ENCODE peak calls at places on chromosomes 3 and 15, in seven cellular contexts. One of them, this sample, is unnamed.

GRCh38 chr15:85673326-85673725 is 121.4 kb downstream of the KLHL25 start:
- DNase-seq in AG04450: no peak
- DNase-seq in DND-41: no peak
- DNase-seq in kidney: no peak
- DNase-seq in Peyer's patch: no peak
- DNase-seq in fibroblast of mammary gland: no peak
- DNase-seq in foreskin fibroblast: no peak
- DNase-seq in this sample: no peak

GRCh38 chr3:190301591-190301990 is 20.7 kb downstream of the CLDN1 start:
- DNase-seq in AG04450: no peak
- DNase-seq in DND-41: no peak
- DNase-seq in kidney: no peak
- DNase-seq in Peyer's patch: no peak
- DNase-seq in fibroblast of mammary gland: no peak
- DNase-seq in foreskin fibroblast: no peak
- DNase-seq in this sample: no peak

GRCh38 chr15:25691544-25692430 is 171.3 kb downstream of the ATP10A start:
- DNase-seq in AG04450: no peak
- DNase-seq in DND-41: no peak
- DNase-seq in kidney: no peak
- DNase-seq in Peyer's patch: peak
- DNase-seq in fibroblast of mammary gland: peak
- DNase-seq in foreskin fibroblast: peak
- DNase-seq in this sample: no peak

GRCh38 chr3:185711255-185711870 is 113.5 kb downstream of the IGF2BP2 start:
- DNase-seq in AG04450: no peak
- DNase-seq in DND-41: no peak
- DNase-seq in kidney: no peak
- DNase-seq in Peyer's patch: no peak
- DNase-seq in fibroblast of mammary gland: peak
- DNase-seq in foreskin fibroblast: peak
- DNase-seq in this sample: no peak

GRCh38 chr15:89781891-89782618 is 5.9 kb downstream of the MESP2 start:
- DNase-seq in AG04450: no peak
- DNase-seq in DND-41: no peak
- DNase-seq in kidney: peak
- DNase-seq in Peyer's patch: no peak
- DNase-seq in fibroblast of mammary gland: peak
- DNase-seq in foreskin fibroblast: peak
- DNase-seq in this sample: no peak

GRCh38 chr3:126557761-126558160 is 971 bp downstream of the C3orf22 start:
- DNase-seq in AG04450: no peak
- DNase-seq in DND-41: no peak
- DNase-seq in kidney: no peak
- DNase-seq in Peyer's patch: peak
- DNase-seq in fibroblast of mammary gland: no peak
- DNase-seq in foreskin fibroblast: no peak
- DNase-seq in this sample: no peak

GRCh38 chr3:173921741-173922140 is 524.2 kb downstream of the NLGN1 start:
- DNase-seq in AG04450: no peak
- DNase-seq in DND-41: no peak
- DNase-seq in kidney: no peak
- DNase-seq in Peyer's patch: no peak
- DNase-seq in fibroblast of mammary gland: no peak
- DNase-seq in foreskin fibroblast: no peak
- DNase-seq in this sample: no peak

GRCh38 chr3:83895892-83896291 is 1062.9 kb upstream of the CADM2 start:
- DNase-seq in AG04450: no peak
- DNase-seq in DND-41: no peak
- DNase-seq in kidney: no peak
- DNase-seq in Peyer's patch: no peak
- DNase-seq in fibroblast of mammary gland: no peak
- DNase-seq in foreskin fibroblast: no peak
- DNase-seq in this sample: no peak

GRCh38 chr15:62889734-62890505 is 152.6 kb upstream of the TPM1 start:
- DNase-seq in AG04450: no peak
- DNase-seq in DND-41: no peak
- DNase-seq in kidney: no peak
- DNase-seq in Peyer's patch: no peak
- DNase-seq in fibroblast of mammary gland: peak
- DNase-seq in foreskin fibroblast: peak
- DNase-seq in this sample: no peak

GRCh38 chr3:149936812-149937230 is 33.9 kb downstream of the PFN2 start:
- DNase-seq in AG04450: no peak
- DNase-seq in DND-41: peak
- DNase-seq in kidney: peak
- DNase-seq in Peyer's patch: no peak
- DNase-seq in fibroblast of mammary gland: peak
- DNase-seq in foreskin fibroblast: peak
- DNase-seq in this sample: peak

GRCh38 chr3:36965440-36965839 is 20.6 kb upstream of the TRANK1 start:
- DNase-seq in AG04450: no peak
- DNase-seq in DND-41: no peak
- DNase-seq in kidney: no peak
- DNase-seq in Peyer's patch: no peak
- DNase-seq in fibroblast of mammary gland: no peak
- DNase-seq in foreskin fibroblast: no peak
- DNase-seq in this sample: no peak

GRCh38 chr3:188153498-188153948 is 434 bp upstream of the LPP start:
- DNase-seq in AG04450: peak
- DNase-seq in DND-41: peak
- DNase-seq in kidney: peak
- DNase-seq in Peyer's patch: peak
- DNase-seq in fibroblast of mammary gland: peak
- DNase-seq in foreskin fibroblast: peak
- DNase-seq in this sample: peak

GRCh38 chr3:150871192-150871591 is 34.0 kb downstream of the MINDY4B start:
- DNase-seq in AG04450: no peak
- DNase-seq in DND-41: no peak
- DNase-seq in kidney: no peak
- DNase-seq in Peyer's patch: no peak
- DNase-seq in fibroblast of mammary gland: peak
- DNase-seq in foreskin fibroblast: no peak
- DNase-seq in this sample: no peak

GRCh38 chr3:30098656-30099454 is 507.5 kb upstream of the TGFBR2 start:
- DNase-seq in AG04450: no peak
- DNase-seq in DND-41: no peak
- DNase-seq in kidney: no peak
- DNase-seq in Peyer's patch: no peak
- DNase-seq in fibroblast of mammary gland: peak
- DNase-seq in foreskin fibroblast: peak
- DNase-seq in this sample: peak

GRCh38 chr3:124442463-124442862 is 287.8 kb upstream of the UMPS start:
- DNase-seq in AG04450: no peak
- DNase-seq in DND-41: no peak
- DNase-seq in kidney: no peak
- DNase-seq in Peyer's patch: no peak
- DNase-seq in fibroblast of mammary gland: peak
- DNase-seq in foreskin fibroblast: no peak
- DNase-seq in this sample: no peak

GRCh38 chr15:81813215-81813614 is 232.6 kb downstream of the MEX3B start:
- DNase-seq in AG04450: no peak
- DNase-seq in DND-41: no peak
- DNase-seq in kidney: no peak
- DNase-seq in Peyer's patch: no peak
- DNase-seq in fibroblast of mammary gland: no peak
- DNase-seq in foreskin fibroblast: no peak
- DNase-seq in this sample: no peak

GRCh38 chr15:74523982-74524381 is 17.0 kb upstream of the ARID3B start:
- DNase-seq in AG04450: no peak
- DNase-seq in DND-41: no peak
- DNase-seq in kidney: no peak
- DNase-seq in Peyer's patch: no peak
- DNase-seq in fibroblast of mammary gland: peak
- DNase-seq in foreskin fibroblast: peak
- DNase-seq in this sample: no peak

GRCh38 chr3:69738291-69738690 is 973 bp upstream of the MITF start:
- DNase-seq in AG04450: no peak
- DNase-seq in DND-41: no peak
- DNase-seq in kidney: no peak
- DNase-seq in Peyer's patch: no peak
- DNase-seq in fibroblast of mammary gland: no peak
- DNase-seq in foreskin fibroblast: peak
- DNase-seq in this sample: no peak

GRCh38 chr3:69741057-69741830 is 2.0 kb downstream of the MITF start:
- DNase-seq in AG04450: no peak
- DNase-seq in DND-41: no peak
- DNase-seq in kidney: no peak
- DNase-seq in Peyer's patch: no peak
- DNase-seq in fibroblast of mammary gland: no peak
- DNase-seq in foreskin fibroblast: peak
- DNase-seq in this sample: no peak

GRCh38 chr3:69740103-69741021 is 1.1 kb downstream of the MITF start:
- DNase-seq in AG04450: no peak
- DNase-seq in DND-41: no peak
- DNase-seq in kidney: peak
- DNase-seq in Peyer's patch: peak
- DNase-seq in fibroblast of mammary gland: no peak
- DNase-seq in foreskin fibroblast: peak
- DNase-seq in this sample: no peak

GRCh38 chr3:69738859-69739203 is 433 bp upstream of the MITF start:
- DNase-seq in AG04450: no peak
- DNase-seq in DND-41: no peak
- DNase-seq in kidney: no peak
- DNase-seq in Peyer's patch: no peak
- DNase-seq in fibroblast of mammary gland: no peak
- DNase-seq in foreskin fibroblast: no peak
- DNase-seq in this sample: no peak

DNA sequence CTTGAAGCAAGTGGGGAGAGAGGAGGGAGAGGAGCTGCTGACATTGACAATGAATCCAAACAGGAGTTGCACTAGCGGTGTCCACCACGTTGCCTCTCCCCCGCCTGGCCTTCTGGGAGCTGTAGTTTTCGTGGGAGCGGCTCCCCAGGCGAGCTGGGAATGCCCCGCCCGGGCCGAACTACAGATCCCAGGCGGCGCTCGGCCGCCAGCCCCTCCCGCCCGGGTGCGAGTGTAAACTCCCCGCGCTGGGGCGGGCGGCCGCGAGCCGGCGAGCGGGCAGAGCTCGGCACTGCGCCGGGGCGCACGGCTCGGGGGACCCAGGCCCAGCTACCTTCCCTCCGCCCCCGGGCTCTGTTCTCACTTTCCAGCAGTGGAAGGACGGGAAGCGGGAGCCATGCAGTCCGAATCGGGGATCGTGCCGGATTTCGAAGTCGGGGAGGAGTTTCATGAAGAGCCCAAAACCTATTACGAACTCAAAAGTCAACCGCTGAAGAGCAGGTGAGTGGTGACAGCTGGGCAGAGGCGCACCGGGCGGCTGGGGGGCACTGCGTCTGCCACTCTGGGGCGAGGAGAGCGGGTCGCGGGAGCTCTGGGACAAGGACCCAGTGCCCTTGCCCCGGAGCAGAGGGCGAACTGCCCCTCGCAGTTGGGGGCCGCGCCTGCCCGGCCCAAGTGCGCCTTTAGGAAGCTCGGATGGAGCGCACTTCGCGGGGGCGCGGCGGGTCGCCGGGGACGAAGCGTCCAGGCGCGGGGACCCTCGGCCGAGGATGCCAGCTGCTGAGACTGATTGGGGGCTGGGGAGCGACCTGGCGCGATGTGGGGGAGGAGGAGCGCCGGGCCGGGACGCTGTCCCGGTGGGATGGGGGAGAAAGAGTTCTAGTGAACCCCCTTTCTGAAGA is at the start of gene MITF:
- DNase-seq in AG04450: peak
- DNase-seq in DND-41: no peak
- DNase-seq in kidney: peak
- DNase-seq in Peyer's patch: peak
- DNase-seq in fibroblast of mammary gland: peak
- DNase-seq in foreskin fibroblast: peak
- DNase-seq in this sample: peak
- TF ChIP-seq CTCF in AG04450: no peak
- TF ChIP-seq CTCF in DND-41: no peak
- TF ChIP-seq CTCF in kidney: no peak
- TF ChIP-seq CTCF in Peyer's patch: peak
- TF ChIP-seq CTCF in fibroblast of mammary gland: no peak
- TF ChIP-seq CTCF in foreskin fibroblast: no peak
- TF ChIP-seq CTCF in this sample: no peak

DNA sequence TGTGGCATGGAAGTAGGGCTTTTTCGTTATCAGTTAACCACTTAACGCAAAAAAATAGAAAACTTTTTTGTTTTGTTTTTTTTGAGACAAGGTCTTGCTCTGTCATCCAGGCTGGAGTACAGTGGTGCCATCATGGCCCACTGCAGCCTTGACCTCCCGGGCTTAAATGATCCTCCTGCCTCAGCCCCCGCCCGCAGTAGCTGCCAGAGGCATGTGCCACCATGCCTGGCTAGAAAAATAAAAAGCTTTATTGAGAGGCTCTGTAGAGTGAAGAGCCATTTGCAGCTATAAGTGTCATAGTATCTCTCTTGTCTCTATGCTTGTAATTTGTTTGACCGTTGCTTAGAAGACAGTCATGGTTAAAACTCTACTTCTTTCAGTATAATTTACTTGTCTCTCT is 13.5 kb downstream of the PPP4R2 start:
- DNase-seq in AG04450: no peak
- DNase-seq in DND-41: no peak
- DNase-seq in kidney: no peak
- DNase-seq in Peyer's patch: no peak
- DNase-seq in fibroblast of mammary gland: no peak
- DNase-seq in foreskin fibroblast: no peak
- DNase-seq in this sample: no peak
- H3K4me3 ChIP-seq in AG04450: no peak
- H3K4me3 ChIP-seq in DND-41: no peak
- H3K4me3 ChIP-seq in kidney: no peak
- H3K4me3 ChIP-seq in Peyer's patch: no peak
- H3K4me3 ChIP-seq in fibroblast of mammary gland: no peak
- H3K4me3 ChIP-seq in foreskin fibroblast: no peak
- H3K4me3 ChIP-seq in this sample: no peak

DNA sequence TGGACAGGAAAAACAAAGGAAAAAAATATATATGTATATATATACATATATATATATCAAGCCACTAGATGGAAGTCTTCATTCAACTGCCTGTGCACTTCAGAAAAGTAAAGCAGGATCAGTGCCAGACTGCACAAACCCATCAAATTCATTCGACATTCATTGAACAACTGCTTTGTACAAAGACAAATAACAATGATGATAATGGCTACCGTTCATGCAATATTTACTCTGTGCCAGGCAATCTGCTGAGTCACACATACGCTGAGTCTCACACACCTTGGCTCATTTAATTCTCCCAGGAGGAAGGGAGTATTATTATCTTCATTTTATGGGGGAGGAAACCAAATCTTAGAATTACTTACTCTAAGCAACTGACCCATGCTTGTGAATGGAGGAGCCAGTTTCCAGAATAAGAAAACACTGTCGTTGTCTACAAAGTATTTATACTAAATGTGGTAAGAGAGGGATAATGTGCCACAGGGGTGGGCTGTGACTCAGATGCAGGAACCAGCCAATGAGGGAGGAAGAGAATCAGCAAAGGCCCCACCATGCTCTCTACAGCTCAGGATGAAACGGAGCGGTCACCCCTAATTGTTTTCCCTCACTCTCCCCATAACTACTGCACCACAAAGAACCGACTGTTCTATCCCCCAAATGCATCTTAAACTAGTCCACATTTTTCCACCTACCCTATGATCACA is 44.4 kb downstream of the BFSP2 start:
- DNase-seq in AG04450: no peak
- DNase-seq in DND-41: no peak
- DNase-seq in kidney: no peak
- DNase-seq in Peyer's patch: no peak
- DNase-seq in fibroblast of mammary gland: peak
- DNase-seq in foreskin fibroblast: peak
- DNase-seq in this sample: no peak
- TF ChIP-seq CTCF in AG04450: no peak
- TF ChIP-seq CTCF in DND-41: no peak
- TF ChIP-seq CTCF in kidney: no peak
- TF ChIP-seq CTCF in Peyer's patch: no peak
- TF ChIP-seq CTCF in fibroblast of mammary gland: no peak
- TF ChIP-seq CTCF in foreskin fibroblast: no peak
- TF ChIP-seq CTCF in this sample: no peak

GRCh38 chr15:51227967-51228783 is 110.2 kb downstream of the CYP19A1 start:
- DNase-seq in AG04450: peak
- DNase-seq in DND-41: peak
- DNase-seq in kidney: no peak
- DNase-seq in Peyer's patch: no peak
- DNase-seq in fibroblast of mammary gland: peak
- DNase-seq in foreskin fibroblast: peak
- DNase-seq in this sample: peak
- H3K4me3 ChIP-seq in AG04450: no peak
- H3K4me3 ChIP-seq in DND-41: no peak
- H3K4me3 ChIP-seq in kidney: no peak
- H3K4me3 ChIP-seq in Peyer's patch: no peak
- H3K4me3 ChIP-seq in fibroblast of mammary gland: no peak
- H3K4me3 ChIP-seq in foreskin fibroblast: no peak
- H3K4me3 ChIP-seq in this sample: no peak

This sample was measured in HFF-Myc.